ENCODE peak calls at places on chromosomes 11 and 22, in four cellular contexts. One of them, this sample, is unnamed.

GRCh38 chr22:41352058-41352457 is 29.7 kb upstream of the TEF start:
- DNase-seq in hippocampal formation: no peak
- DNase-seq in HFFc6: peak
- DNase-seq in ELR: peak
- DNase-seq in this sample: no peak

GRCh38 chr11:35892166-35892565 is 51.7 kb upstream of the LDLRAD3 start:
- DNase-seq in HFFc6: no peak
- DNase-seq in ELR: no peak
- DNase-seq in hippocampal formation: no peak
- DNase-seq in this sample: no peak

GRCh38 chr11:133492895-133493294 is 39.4 kb downstream of the OPCML start:
- DNase-seq in ELR: no peak
- DNase-seq in hippocampal formation: no peak
- DNase-seq in HFFc6: no peak
- DNase-seq in this sample: no peak

GRCh38 chr11:76588455-76589325 is 81.9 kb downstream of the LRRC32 start:
- DNase-seq in HFFc6: no peak
- DNase-seq in hippocampal formation: no peak
- DNase-seq in ELR: no peak
- DNase-seq in this sample: no peak

GRCh38 chr22:49701380-49702067 is 126.1 kb downstream of the BRD1 start:
- DNase-seq in hippocampal formation: no peak
- DNase-seq in ELR: no peak
- DNase-seq in HFFc6: no peak
- DNase-seq in this sample: no peak

GRCh38 chr11:130516175-130516867 is 67.9 kb downstream of the ADAMTS15 start:
- DNase-seq in ELR: no peak
- DNase-seq in hippocampal formation: no peak
- DNase-seq in HFFc6: no peak
- DNase-seq in this sample: no peak

GRCh38 chr11:5369793-5370192 is 13.8 kb upstream of the OR51M1 start:
- DNase-seq in hippocampal formation: no peak
- DNase-seq in ELR: peak
- DNase-seq in HFFc6: peak
- DNase-seq in this sample: no peak

GRCh38 chr11:74630043-74630442 is 37.7 kb downstream of the POLD3 start:
- DNase-seq in ELR: no peak
- DNase-seq in HFFc6: no peak
- DNase-seq in hippocampal formation: no peak
- DNase-seq in this sample: no peak

GRCh38 chr22:43154887-43155536 is 3.7 kb downstream of the TSPO start:
- DNase-seq in ELR: no peak
- DNase-seq in hippocampal formation: no peak
- DNase-seq in HFFc6: no peak
- DNase-seq in this sample: peak

GRCh38 chr11:67255864-67256263 is 10.4 kb upstream of the GRK2 start:
- DNase-seq in ELR: no peak
- DNase-seq in hippocampal formation: no peak
- DNase-seq in HFFc6: no peak
- DNase-seq in this sample: no peak

GRCh38 chr11:12801976-12802375 is 127.8 kb downstream of the TEAD1 start:
- DNase-seq in HFFc6: peak
- DNase-seq in ELR: peak
- DNase-seq in hippocampal formation: no peak
- DNase-seq in this sample: no peak

GRCh38 chr22:27799334-27800249 is 2.0 kb downstream of the MN1 start:
- DNase-seq in hippocampal formation: no peak
- DNase-seq in ELR: peak
- DNase-seq in HFFc6: no peak
- DNase-seq in this sample: no peak

GRCh38 chr11:7417328-7417727 is 68.0 kb upstream of the OLFML1 start:
- DNase-seq in hippocampal formation: no peak
- DNase-seq in ELR: no peak
- DNase-seq in HFFc6: no peak
- DNase-seq in this sample: no peak

GRCh38 chr11:49505231-49505630 is 296.8 kb upstream of the FOLH1 start:
- DNase-seq in hippocampal formation: no peak
- DNase-seq in ELR: no peak
- DNase-seq in HFFc6: no peak
- DNase-seq in this sample: no peak

GRCh38 chr11:70760416-70761020 is 362.2 kb downstream of the CTTN start:
- DNase-seq in ELR: no peak
- DNase-seq in HFFc6: no peak
- DNase-seq in hippocampal formation: no peak
- DNase-seq in this sample: no peak

GRCh38 chr22:31748490-31748889 is 1.4 kb downstream of the PRR14L start:
- DNase-seq in HFFc6: peak
- DNase-seq in hippocampal formation: no peak
- DNase-seq in ELR: peak
- DNase-seq in this sample: no peak

GRCh38 chr11:88169481-88169880 is 5.8 kb downstream of the RAB38 start:
- DNase-seq in ELR: no peak
- DNase-seq in hippocampal formation: no peak
- DNase-seq in HFFc6: no peak
- DNase-seq in this sample: no peak

GRCh38 chr11:199782-200181 is 6.9 kb downstream of the SCGB1C1 start:
- DNase-seq in ELR: no peak
- DNase-seq in HFFc6: no peak
- DNase-seq in hippocampal formation: no peak
- DNase-seq in this sample: no peak

GRCh38 chr22:50008151-50009040 is 4.2 kb downstream of the IL17REL start:
- DNase-seq in ELR: no peak
- DNase-seq in hippocampal formation: no peak
- DNase-seq in HFFc6: no peak
- DNase-seq in this sample: no peak

GRCh38 chr11:77198440-77198849 is 70.4 kb downstream of the MYO7A start:
- DNase-seq in ELR: peak
- DNase-seq in HFFc6: no peak
- DNase-seq in hippocampal formation: no peak
- DNase-seq in this sample: no peak

GRCh38 chr22:17171313-17172171 is 12.5 kb upstream of the HDHD5 start:
- DNase-seq in HFFc6: peak
- DNase-seq in hippocampal formation: peak
- DNase-seq in ELR: peak
- DNase-seq in this sample: peak

GRCh38 chr11:40215605-40216004 is 1243.8 kb downstream of the LRRC4C start:
- DNase-seq in ELR: no peak
- DNase-seq in hippocampal formation: no peak
- DNase-seq in HFFc6: no peak
- DNase-seq in this sample: no peak

GRCh38 chr11:27218498-27219038 is 144.4 kb downstream of the CCDC34 start:
- DNase-seq in ELR: peak
- DNase-seq in hippocampal formation: no peak
- DNase-seq in HFFc6: peak
- DNase-seq in this sample: no peak

GRCh38 chr11:14908214-14908880 is 16.3 kb upstream of the CYP2R1 start:
- DNase-seq in HFFc6: peak
- DNase-seq in ELR: peak
- DNase-seq in hippocampal formation: no peak
- DNase-seq in this sample: no peak

GRCh38 chr11:82606738-82607137 is 126.9 kb downstream of the FAM181B start:
- DNase-seq in HFFc6: no peak
- DNase-seq in ELR: no peak
- DNase-seq in hippocampal formation: no peak
- DNase-seq in this sample: no peak

GRCh38 chr11:65172600-65172999 is 2.6 kb downstream of the SPDYC start:
- DNase-seq in hippocampal formation: no peak
- DNase-seq in HFFc6: no peak
- DNase-seq in ELR: no peak
- DNase-seq in this sample: no peak

GRCh38 chr11:73760066-73760679 is 701 bp downstream of the RAB6A start:
- DNase-seq in HFFc6: peak
- DNase-seq in ELR: peak
- DNase-seq in hippocampal formation: no peak
- DNase-seq in this sample: peak

GRCh38 chr11:20025331-20025840 is 134.9 kb downstream of the DBX1 start:
- DNase-seq in HFFc6: no peak
- DNase-seq in ELR: no peak
- DNase-seq in hippocampal formation: no peak
- DNase-seq in this sample: no peak

GRCh38 chr11:115930886-115931537 is 426.8 kb upstream of the CADM1 start:
- DNase-seq in HFFc6: no peak
- DNase-seq in hippocampal formation: no peak
- DNase-seq in ELR: no peak
- DNase-seq in this sample: peak

GRCh38 chr11:128355558-128355957 is 231.8 kb downstream of the ETS1 start:
- DNase-seq in HFFc6: no peak
- DNase-seq in hippocampal formation: no peak
- DNase-seq in ELR: no peak
- DNase-seq in this sample: no peak

GRCh38 chr11:120065876-120066275 is 72.0 kb downstream of the TRIM29 start:
- DNase-seq in HFFc6: no peak
- DNase-seq in ELR: no peak
- DNase-seq in hippocampal formation: no peak
- DNase-seq in this sample: no peak

GRCh38 chr11:2650343-2650867 is 49.4 kb downstream of the KCNQ1OT1 start:
- DNase-seq in hippocampal formation: no peak
- DNase-seq in HFFc6: no peak
- DNase-seq in ELR: no peak
- DNase-seq in this sample: no peak

GRCh38 chr22:46593211-46593676 is 26.9 kb upstream of the GRAMD4 start:
- DNase-seq in HFFc6: no peak
- DNase-seq in hippocampal formation: peak
- DNase-seq in ELR: no peak
- DNase-seq in this sample: no peak

GRCh38 chr11:12685229-12685628 is 11.0 kb downstream of the TEAD1 start:
- DNase-seq in HFFc6: no peak
- DNase-seq in hippocampal formation: no peak
- DNase-seq in ELR: peak
- DNase-seq in this sample: no peak

GRCh38 chr22:22110548-22111266 is 128.1 kb upstream of the TOP3B start:
- DNase-seq in HFFc6: peak
- DNase-seq in ELR: peak
- DNase-seq in hippocampal formation: peak
- DNase-seq in this sample: peak

GRCh38 chr11:44574620-44575287 is 9.3 kb downstream of the CD82 start:
- DNase-seq in hippocampal formation: no peak
- DNase-seq in ELR: peak
- DNase-seq in HFFc6: peak
- DNase-seq in this sample: no peak

This sample was measured in C1 segment of cervical spinal cord.